ENCODE peak calls at places on chromosomes 12 and 14, in five cellular contexts. E is HCT116, M is IMR-90, V is ovary, B is tibial nerve. Z is an unnamed sample.

GRCh38 chr14:74508844-74509428 is 15.4 kb downstream of the ISCA2 start:
- DNase-seq in E (no peak), M (no peak), V (peak), B (no peak), Z (no peak)

GRCh38 chr12:5333096-5333495 is 98.8 kb upstream of the NTF3 start:
- DNase-seq in E (no peak), M (no peak), V (no peak), B (no peak), Z (no peak)

GRCh38 chr12:112962561-112962960 is 15.8 kb upstream of the OAS2 start:
- DNase-seq in E (no peak), M (no peak), V (no peak), B (no peak), Z (no peak)

GRCh38 chr14:30240002-30240401 is 312.4 kb upstream of the PRKD1 start:
- DNase-seq in E (no peak), M (no peak), V (no peak), B (no peak), Z (no peak)

GRCh38 chr14:105273062-105273461 is 24.7 kb downstream of the BTBD6 start:
- DNase-seq in E (no peak), M (no peak), V (no peak), B (no peak), Z (no peak)

GRCh38 chr14:94880805-94881204 is 110.9 kb upstream of the GSC start:
- DNase-seq in E (no peak), M (no peak), V (no peak), B (no peak), Z (no peak)

GRCh38 chr12:78938341-78939084 is 73.9 kb downstream of the SYT1 start:
- DNase-seq in E (no peak), M (no peak), V (no peak), B (no peak), Z (no peak)

GRCh38 chr14:104883681-104884361 is 18.8 kb downstream of the CEP170B start:
- DNase-seq in E (no peak), M (no peak), V (no peak), B (no peak), Z (no peak)

GRCh38 chr12:105462841-105463240 is 132.3 kb downstream of the C12orf75 start:
- DNase-seq in E (no peak), M (peak), V (no peak), B (no peak), Z (no peak)

GRCh38 chr14:26403760-26404159 is 194.1 kb downstream of the NOVA1 start:
- DNase-seq in E (no peak), M (no peak), V (no peak), B (no peak), Z (no peak)

GRCh38 chr12:116133609-116134214 is 143.8 kb downstream of the MED13L start:
- DNase-seq in E (no peak), M (no peak), V (no peak), B (no peak), Z (no peak)

GRCh38 chr12:116977465-116978380 is 67.0 kb downstream of the FBXW8 start:
- DNase-seq in E (no peak), M (no peak), V (no peak), B (no peak), Z (no peak)

GRCh38 chr12:27525373-27525772 is 1.4 kb downstream of the PPFIBP1 start:
- DNase-seq in E (no peak), M (peak), V (no peak), B (no peak), Z (no peak)

GRCh38 chr12:27524489-27524835 is 456 bp downstream of the PPFIBP1 start:
- DNase-seq in E (no peak), M (no peak), V (no peak), B (no peak), Z (no peak)

GRCh38 chr12:27523305-27523641 is 733 bp upstream of the PPFIBP1 start:
- DNase-seq in E (no peak), M (no peak), V (no peak), B (no peak), Z (no peak)

GRCh38 chr12:27523642-27524488 is at the start of gene PPFIBP1:
- DNase-seq in E (peak), M (peak), V (peak), B (peak), Z (peak)

DNA sequence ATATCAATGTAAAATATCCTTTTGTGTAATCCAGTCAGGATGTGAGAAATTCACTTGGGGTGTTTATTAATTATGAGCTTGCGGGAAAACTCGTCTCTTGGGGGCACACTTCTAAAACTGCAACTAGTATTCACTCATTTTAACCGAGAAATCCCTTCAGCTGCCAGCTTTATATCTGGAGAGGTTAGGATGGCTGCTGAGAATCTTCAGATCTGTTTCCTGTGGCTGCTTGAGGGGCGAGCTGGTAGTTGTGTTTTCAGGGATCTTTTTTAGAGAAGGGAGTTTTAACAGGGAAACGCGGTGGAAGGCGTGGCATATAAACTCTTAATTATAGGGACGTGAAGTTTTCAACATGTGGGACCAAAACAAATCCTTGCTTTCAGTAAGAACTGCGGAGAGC is 833 bp downstream of the PPFIBP1 start:
- DNase-seq in E (no peak), M (peak), V (peak), B (no peak), Z (peak)
- H3K27ac ChIP-seq in E (peak), M (peak), V (no peak), B (peak), Z (peak)

GRCh38 chr12:101116911-101117310 is 93.1 kb downstream of the SLC5A8 start:
- DNase-seq in E (no peak), M (no peak), V (no peak), B (no peak), Z (no peak)
- TF ChIP-seq CTCF in E (no peak), M (no peak), V (no peak), B (no peak), Z (no peak)

GRCh38 chr12:9869307-9870161 is at the start of gene CLEC2B:
- DNase-seq in E (no peak), M (peak), V (peak), B (no peak), Z (no peak)
- TF ChIP-seq POLR2A in E (no peak), M (no peak), V (peak), B (peak), Z (peak)

DNA sequence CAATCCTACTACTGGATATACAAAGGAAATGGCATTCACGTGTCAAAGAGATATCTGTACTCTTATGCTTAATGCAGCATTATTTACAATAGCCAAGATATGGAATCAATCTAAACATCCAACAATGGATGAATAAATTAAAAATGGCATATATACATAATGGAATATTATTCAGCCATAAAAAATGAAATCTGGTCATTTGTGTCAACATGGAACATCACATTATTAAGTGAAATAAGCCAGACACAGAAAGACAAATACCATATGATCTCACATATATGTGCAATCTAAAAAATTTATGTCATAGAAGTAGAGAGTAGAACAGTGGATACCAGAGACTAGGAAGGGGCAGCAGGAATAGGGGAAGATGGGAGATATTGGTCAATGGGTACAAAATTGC is 228.8 kb upstream of the TBX3 start:
- DNase-seq in E (no peak), M (no peak), V (no peak), B (no peak), Z (no peak)
- H3K27ac ChIP-seq in E (no peak), M (no peak), V (no peak), B (no peak), Z (no peak)

GRCh38 chr14:88835661-88836060 is 11.2 kb downstream of the TTC8 start:
- DNase-seq in E (no peak), M (peak), V (no peak), B (no peak), Z (no peak)
- TF ChIP-seq CTCF in E (no peak), M (no peak), V (no peak), B (no peak), Z (no peak)